ENCODE peak calls at places on chromosomes 7 and 10, in six cellular contexts. X is GM12891, T is HepG2, E is K562, D is H1, R is GM12878. W is an unnamed sample.

GRCh38 chr10:71278691-71279588 is 40.1 kb upstream of the SLC29A3 start:
- DNase-seq in X (no peak), T (no peak), E (no peak), D (no peak), R (no peak), W (no peak)

GRCh38 chr7:128679920-128680319 is 7.8 kb downstream of the GARIN1A start:
- DNase-seq in X (no peak), T (no peak), E (no peak), D (no peak), R (no peak), W (no peak)

GRCh38 chr10:102468683-102469082 is 17.3 kb upstream of the C10orf95 start:
- DNase-seq in X (no peak), T (no peak), E (no peak), D (no peak), R (no peak), W (no peak)

GRCh38 chr10:79985481-79986072 is 36.7 kb upstream of the SFTPD start:
- DNase-seq in X (no peak), T (no peak), E (no peak), D (no peak), R (no peak), W (no peak)

GRCh38 chr10:103280505-103280904 is 3.6 kb downstream of the INA start:
- DNase-seq in X (no peak), T (no peak), E (no peak), D (no peak), R (no peak), W (no peak)

GRCh38 chr10:1807196-1807595 is 69.9 kb upstream of the ADARB2 start:
- DNase-seq in X (no peak), T (no peak), E (no peak), D (no peak), R (no peak), W (no peak)

GRCh38 chr10:19449860-19450259 is 366.4 kb upstream of the PLXDC2 start:
- DNase-seq in X (no peak), T (no peak), E (no peak), D (no peak), R (no peak), W (no peak)

GRCh38 chr10:47025540-47026300 is 114.5 kb downstream of the PTPN20 start:
- DNase-seq in X (no peak), T (no peak), E (no peak), D (peak), R (no peak), W (no peak)

GRCh38 chr10:66783296-66783695 is 142.5 kb upstream of the LRRTM3 start:
- DNase-seq in X (no peak), T (no peak), E (no peak), D (no peak), R (no peak), W (no peak)

GRCh38 chr10:132294561-132295320 is 13.0 kb downstream of the STK32C start:
- DNase-seq in X (no peak), T (no peak), E (peak), D (peak), R (no peak), W (no peak)

GRCh38 chr7:130884437-130885417 is 150.7 kb upstream of the KLF14 start:
- DNase-seq in X (no peak), T (peak), E (peak), D (peak), R (no peak), W (no peak)

GRCh38 chr7:100130608-100131453 is 4.1 kb downstream of the MBLAC1 start:
- DNase-seq in X (no peak), T (peak), E (peak), D (peak), R (no peak), W (no peak)

GRCh38 chr10:108427081-108427480 is 1262.6 kb upstream of the SORCS1 start:
- DNase-seq in X (no peak), T (no peak), E (no peak), D (no peak), R (no peak), W (no peak)

GRCh38 chr7:55409474-55410225 is 44.5 kb downstream of the LANCL2 start:
- DNase-seq in X (no peak), T (no peak), E (peak), D (no peak), R (peak), W (no peak)

GRCh38 chr10:22460101-22460500 is 114.8 kb downstream of the SPAG6 start:
- DNase-seq in X (no peak), T (no peak), E (no peak), D (no peak), R (no peak), W (no peak)

GRCh38 chr7:88105231-88105630 is 114.6 kb downstream of the SRI start:
- DNase-seq in X (no peak), T (peak), E (no peak), D (no peak), R (no peak), W (no peak)

GRCh38 chr7:88106430-88106829 is 113.4 kb downstream of the SRI start:
- DNase-seq in X (no peak), T (no peak), E (no peak), D (no peak), R (no peak), W (no peak)

GRCh38 chr7:88102686-88103085 is 117.2 kb downstream of the SRI start:
- DNase-seq in X (no peak), T (no peak), E (no peak), D (no peak), R (no peak), W (no peak)

GRCh38 chr7:88104732-88105131 is 115.1 kb downstream of the SRI start:
- DNase-seq in X (no peak), T (no peak), E (no peak), D (no peak), R (no peak), W (no peak)

DNA sequence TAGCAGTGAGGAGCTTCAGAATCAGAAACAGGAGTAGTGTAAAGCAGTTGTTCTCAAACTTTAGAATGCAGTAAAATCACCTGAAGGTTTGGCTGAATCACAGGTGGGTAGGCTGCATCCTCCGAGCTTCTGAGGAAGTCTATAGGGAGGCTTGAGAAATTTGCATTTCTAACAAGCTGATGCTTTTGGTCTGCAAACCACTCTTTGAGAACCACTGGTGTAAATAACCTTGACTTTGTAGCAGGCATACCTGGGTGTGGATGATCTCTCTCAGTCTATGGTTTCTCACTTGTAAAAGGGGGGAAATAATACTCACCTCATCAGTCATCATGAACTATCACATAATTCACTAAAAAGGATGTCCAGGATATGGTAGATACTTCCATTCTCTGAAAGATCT is 118.1 kb downstream of the SRI start:
- DNase-seq in X (no peak), T (no peak), E (no peak), D (no peak), R (no peak), W (no peak)
- TF ChIP-seq TAF1 in X (no peak), T (no peak), E (no peak), D (no peak), R (no peak), W (no peak)

GRCh38 chr10:72328829-72329204 is 25.9 kb downstream of the DNAJB12 start:
- DNase-seq in X (no peak), T (no peak), E (no peak), D (no peak), R (no peak), W (no peak)

GRCh38 chr10:72329290-72330058 is 25.2 kb downstream of the DNAJB12 start:
- DNase-seq in X (no peak), T (no peak), E (no peak), D (no peak), R (no peak), W (no peak)

GRCh38 chr10:72331575-72332422 is 22.9 kb downstream of the DNAJB12 start:
- DNase-seq in X (no peak), T (peak), E (no peak), D (peak), R (peak), W (peak)

GRCh38 chr10:72330059-72330426 is 24.7 kb downstream of the DNAJB12 start:
- DNase-seq in X (no peak), T (no peak), E (no peak), D (no peak), R (no peak), W (no peak)

GRCh38 chr10:72328045-72328828 is 26.5 kb downstream of the DNAJB12 start:
- DNase-seq in X (no peak), T (peak), E (peak), D (peak), R (no peak), W (no peak)
- TF ChIP-seq POLR2A in X (no peak), T (peak), E (no peak), D (no peak), R (no peak), W (no peak)

GRCh38 chr10:119521443-119522204 is 20.9 kb downstream of the RGS10 start:
- DNase-seq in X (no peak), T (peak), E (no peak), D (no peak), R (no peak), W (no peak)
- TF ChIP-seq POLR2AphosphoS5 in X (no peak), T (no peak), E (no peak), D (no peak), R (no peak), W (no peak)

GRCh38 chr7:37076668-37077067 is 352.4 kb upstream of the AOAH start:
- DNase-seq in X (no peak), T (no peak), E (peak), D (no peak), R (no peak), W (no peak)

GRCh38 chr7:37084303-37084702 is 360.0 kb upstream of the AOAH start:
- DNase-seq in X (no peak), T (no peak), E (no peak), D (no peak), R (no peak), W (no peak)

GRCh38 chr7:37083311-37084096 is 359.2 kb upstream of the AOAH start:
- DNase-seq in X (no peak), T (no peak), E (no peak), D (no peak), R (no peak), W (no peak)

GRCh38 chr7:37081436-37081835 is 357.1 kb upstream of the AOAH start:
- DNase-seq in X (no peak), T (no peak), E (peak), D (no peak), R (peak), W (no peak)

DNA sequence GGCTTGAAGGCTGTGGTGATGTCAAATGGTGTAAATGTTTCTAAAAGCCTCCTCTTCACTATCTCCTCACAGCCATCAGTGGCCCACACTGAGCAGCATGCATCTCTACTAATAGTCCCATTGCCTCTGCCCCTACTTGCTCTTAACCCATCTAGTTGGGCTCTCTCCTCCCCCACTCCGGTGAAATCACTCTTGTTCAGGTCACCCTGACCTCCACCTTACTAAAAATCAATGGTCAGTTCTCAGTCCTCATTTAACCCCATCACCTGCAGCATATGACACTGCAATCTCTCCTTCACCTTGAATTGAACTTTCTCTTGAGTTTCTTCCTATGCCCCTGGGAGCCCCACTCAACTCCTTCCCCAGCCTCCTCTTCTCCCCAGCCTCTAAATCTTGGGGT is 355.1 kb upstream of the AOAH start:
- DNase-seq in X (no peak), T (no peak), E (no peak), D (no peak), R (no peak), W (no peak)
- TF ChIP-seq TAF1 in X (no peak), T (no peak), E (no peak), D (no peak), R (no peak), W (no peak)

GRCh38 chr10:70145666-70146488 is 623 bp downstream of the TYSND1 start:
- DNase-seq in X (peak), T (peak), E (no peak), D (peak), R (no peak), W (peak)
- TF ChIP-seq POLR2A in X (no peak), T (peak), E (no peak), D (no peak), R (peak), W (peak)

GRCh38 chr10:119652361-119652760 is 1.2 kb downstream of the BAG3 start:
- DNase-seq in X (no peak), T (peak), E (peak), D (no peak), R (no peak), W (no peak)

GRCh38 chr10:119651514-119652327 is 541 bp downstream of the BAG3 start:
- DNase-seq in X (no peak), T (no peak), E (peak), D (peak), R (no peak), W (peak)

GRCh38 chr10:119654540-119654939 is 3.4 kb downstream of the BAG3 start:
- DNase-seq in X (no peak), T (peak), E (no peak), D (no peak), R (no peak), W (no peak)

GRCh38 chr10:119650692-119651513 is at the start of gene BAG3:
- DNase-seq in X (peak), T (peak), E (peak), D (peak), R (no peak), W (peak)

DNA sequence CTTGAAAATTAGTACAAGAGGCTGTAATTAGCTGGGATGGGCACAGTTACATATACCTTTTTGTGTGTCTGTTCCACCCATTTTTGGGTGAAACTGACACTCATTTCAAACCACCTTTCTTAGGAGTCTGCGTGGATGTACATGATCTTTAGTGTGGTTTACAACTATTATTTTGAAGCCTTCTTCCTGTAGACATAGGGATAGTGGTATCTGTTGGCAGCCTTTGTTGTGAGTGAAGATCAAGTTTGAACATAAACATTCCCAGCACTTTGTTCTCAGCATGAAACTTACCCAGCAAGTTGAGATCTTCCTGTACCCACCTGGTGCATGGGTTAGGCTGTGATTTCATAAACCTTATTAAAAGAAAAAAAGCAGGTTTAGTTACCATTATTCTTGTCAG is 2.0 kb downstream of the BAG3 start:
- DNase-seq in X (no peak), T (no peak), E (no peak), D (no peak), R (no peak), W (no peak)
- TF ChIP-seq POLR2AphosphoS5 in X (no peak), T (no peak), E (no peak), D (no peak), R (no peak), W (no peak)

W was measured in GM12892.